ENCODE peak calls at places on chromosome 11, in eight cellular contexts. B is A549, Z is lower leg skin, W is upper lobe of left lung, L is WERI-Rb-1, U is fibroblast of pulmonary artery, C is fibroblast of the aortic adventitia, F is PC-9. Q is an unnamed sample.
A peak's percentile ranks its signal among the peaks of the same experiment; 100 is the strongest.

GRCh38 chr11:117986981-117987495 is 844 bp downstream of the IL10RA start:
- DNase-seq in F (no peak), U (no peak), B (no peak), C (no peak), W (no peak), L (no peak), Z (no peak), Q (peak; percentile 27)

GRCh38 chr11:28729339-28729738 is 621.2 kb downstream of the METTL15 start:
- DNase-seq in Z (no peak), B (no peak), C (no peak), U (no peak), W (no peak), L (no peak), F (no peak), Q (no peak)

GRCh38 chr11:93959663-93960062 is 61.5 kb upstream of the HEPHL1 start:
- DNase-seq in B (no peak), U (no peak), F (no peak), C (no peak), L (no peak), W (no peak), Z (no peak), Q (no peak)

GRCh38 chr11:75795276-75796090 is 19.5 kb upstream of the UVRAG start:
- DNase-seq in C (no peak), L (no peak), F (no peak), U (no peak), Z (no peak), W (no peak), B (no peak), Q (peak; percentile 23)

GRCh38 chr11:78226684-78227680 is 38.3 kb downstream of the USP35 start:
- DNase-seq in F (no peak), B (no peak), L (no peak), W (no peak), C (no peak), Z (no peak), U (no peak), Q (no peak)

GRCh38 chr11:77236901-77237300 is 64.6 kb downstream of the GDPD4 start:
- DNase-seq in W (no peak), L (no peak), B (no peak), C (peak; percentile 3), Z (no peak), F (no peak), U (no peak), Q (no peak)

GRCh38 chr11:71202966-71203365 is 49.4 kb downstream of the SHANK2 start:
- DNase-seq in F (no peak), W (no peak), L (no peak), C (no peak), Z (no peak), B (no peak), U (no peak), Q (no peak)

GRCh38 chr11:35122308-35122707 is 16.7 kb upstream of the CD44 start:
- DNase-seq in Z (no peak), C (no peak), U (no peak), F (no peak), B (no peak), L (no peak), W (no peak), Q (no peak)

GRCh38 chr11:120324932-120325810 is at the start of gene TLCD5:
- DNase-seq in U (peak; percentile 67), F (peak; percentile 44), C (peak; percentile 52), W (peak; percentile 56), B (peak; percentile 78), Z (no peak), L (peak; percentile 90), Q (peak; percentile 53)

GRCh38 chr11:77200351-77200750 is 72.3 kb downstream of the MYO7A start:
- DNase-seq in F (no peak), U (no peak), Z (no peak), C (no peak), W (no peak), L (no peak), B (no peak), Q (no peak)

GRCh38 chr11:10540546-10540914 is 457 bp downstream of the RNF141 start:
- DNase-seq in U (peak; percentile 31), Z (no peak), F (no peak), B (no peak), C (peak; percentile 33), L (peak; percentile 45), W (peak; percentile 63), Q (peak; percentile 52)

GRCh38 chr11:109085708-109086373 is 336.1 kb upstream of the C11orf87 start:
- DNase-seq in U (peak; percentile 75), B (no peak), F (no peak), L (no peak), Z (no peak), C (peak; percentile 91), W (no peak), Q (no peak)

GRCh38 chr11:3010521-3011275 is 18.6 kb upstream of the NAP1L4 start:
- DNase-seq in U (no peak), Z (no peak), W (no peak), F (no peak), C (no peak), B (no peak), L (peak; percentile 64), Q (no peak)

GRCh38 chr11:128179049-128179448 is 408.3 kb downstream of the ETS1 start:
- DNase-seq in C (no peak), Z (no peak), U (no peak), B (no peak), F (no peak), W (no peak), L (no peak), Q (no peak)

GRCh38 chr11:65442952-65443351 is 20.4 kb downstream of the NEAT1 start:
- DNase-seq in Z (no peak), W (no peak), B (peak; percentile 37), L (no peak), F (no peak), C (peak; percentile 44), U (peak; percentile 41), Q (peak; percentile 39)

GRCh38 chr11:75668508-75669297 is at the start of gene MAP6:
- DNase-seq in U (no peak), F (no peak), L (peak; percentile 72), B (peak; percentile 21), W (no peak), C (peak; percentile 33), Z (no peak), Q (peak; percentile 53)

GRCh38 chr11:2719831-2720603 is 20.2 kb upstream of the KCNQ1OT1 start:
- DNase-seq in W (no peak), F (no peak), L (no peak), Z (no peak), B (no peak), C (no peak), U (no peak), Q (no peak)

GRCh38 chr11:59669611-59670009 is 773 bp upstream of the PATL1 start:
- DNase-seq in U (peak; percentile 78), L (no peak), F (peak; percentile 67), C (peak; percentile 79), W (peak; percentile 33), B (peak; percentile 21), Z (peak; percentile 31), Q (peak; percentile 61)

GRCh38 chr11:65132238-65132987 is 1.9 kb downstream of the SYVN1 start:
- DNase-seq in U (no peak), C (no peak), Z (no peak), W (no peak), L (no peak), F (no peak), B (no peak), Q (no peak)

GRCh38 chr11:41498726-41499125 is 39.3 kb upstream of the LRRC4C start:
- DNase-seq in U (peak; percentile 51), F (no peak), C (peak; percentile 22), L (no peak), Z (no peak), B (peak; percentile 7), W (no peak), Q (peak; percentile 13)
- H3K4me3 ChIP-seq in U (no peak overlapping the region), F (no peak overlapping the region), C (no peak overlapping the region), L (no peak overlapping the region), Z (no peak overlapping the region), B (no peak overlapping the region), W (no peak overlapping the region), Q (no peak overlapping the region)

DNA sequence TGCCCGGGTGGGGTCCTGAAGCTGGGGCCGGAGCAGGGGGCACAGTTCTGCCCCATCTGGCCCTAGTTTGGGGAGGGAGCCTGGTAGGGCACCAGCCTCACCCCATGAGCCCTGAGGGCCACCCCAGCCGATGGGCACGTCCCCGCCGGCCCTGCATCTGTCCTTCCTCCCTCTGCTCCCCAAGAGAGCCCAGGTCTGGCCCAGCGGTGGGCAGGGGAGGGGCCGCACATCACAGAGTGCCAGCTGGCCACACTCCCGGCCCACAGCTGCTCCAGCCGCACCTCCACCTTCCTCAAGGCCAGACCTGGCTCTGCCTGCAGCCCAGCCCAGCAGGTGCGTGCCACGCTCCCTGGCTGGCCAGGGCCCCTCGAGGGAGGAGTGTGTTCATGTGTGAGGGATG is 21.6 kb downstream of the BRSK2 start:
- DNase-seq in W (no peak), Z (no peak), U (no peak), L (no peak), C (no peak), B (no peak), F (no peak), Q (no peak)
- TF ChIP-seq CTCF in W (no peak), Z (no peak), U (no peak), L (no peak), C (no peak), B (no peak), F (no peak), Q (no peak)

GRCh38 chr11:95242990-95243590 is 12.1 kb upstream of the SESN3 start:
- DNase-seq in U (no peak), C (no peak), W (no peak), B (no peak), Z (no peak), F (no peak), L (no peak), Q (no peak)

GRCh38 chr11:95242202-95242989 is 11.4 kb upstream of the SESN3 start:
- DNase-seq in W (no peak), F (no peak), Z (no peak), U (no peak), C (no peak), B (no peak), L (no peak), Q (no peak)

GRCh38 chr11:95239871-95240648 is 9.1 kb upstream of the SESN3 start:
- DNase-seq in B (no peak), U (no peak), F (no peak), W (no peak), L (no peak), Z (no peak), C (no peak), Q (peak; percentile 19)

GRCh38 chr11:95243658-95244057 is 12.7 kb upstream of the SESN3 start:
- DNase-seq in B (no peak), U (no peak), C (no peak), W (no peak), F (no peak), Z (no peak), L (no peak), Q (no peak)

DNA sequence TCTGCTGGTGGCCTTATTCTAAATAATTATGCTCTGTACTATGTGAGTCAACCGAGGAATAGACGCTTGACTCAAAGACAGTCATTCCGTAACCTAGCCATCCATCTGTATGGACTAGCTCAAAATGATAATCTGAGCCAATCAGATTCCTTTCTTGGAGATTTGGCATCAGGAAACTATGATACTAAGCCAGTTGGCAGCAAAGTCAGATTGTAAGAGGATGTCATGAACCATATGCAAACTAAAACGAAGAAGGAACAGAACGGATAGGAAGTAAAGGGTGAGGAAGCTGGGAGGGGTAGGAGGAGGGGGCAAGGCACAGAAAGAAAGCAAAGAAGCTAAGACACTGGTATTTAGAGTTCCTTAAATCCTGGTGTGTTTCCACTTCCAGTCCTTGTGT is 10.7 kb upstream of the SESN3 start:
- DNase-seq in F (no peak), Z (no peak), C (peak; percentile 89), L (no peak), B (no peak), W (no peak), U (peak; percentile 15), Q (no peak)
- H3K4me3 ChIP-seq in F (no peak overlapping the region), Z (no peak overlapping the region), C (peak overlapping the region; percentile 13), L (no peak overlapping the region), B (no peak overlapping the region), W (no peak overlapping the region), U (no peak overlapping the region), Q (no peak overlapping the region)

GRCh38 chr11:72237112-72237931 is 6.7 kb downstream of the PHOX2A start:
- DNase-seq in U (no peak), F (no peak), B (no peak), Z (no peak), C (no peak), L (no peak), W (peak; percentile 15), Q (no peak)
- TF ChIP-seq CTCF in U (no peak), F (no peak), B (no peak), Z (no peak), C (no peak), L (peak; percentile 30), W (no peak), Q (no peak)